ENCODE peak calls at places on chromosome 5, in nine cellular contexts. Y is fibroblast of the conjunctiva, J is T-helper 17 cell, T is HFFc6, Z is HuH-7, G is GM13976, N is endodermal cell, O is choroid plexus epithelial cell, A is neuronal stem cell. M is an unnamed sample.

GRCh38 chr5:53151713-53152458 is 42.3 kb upstream of the MOCS2 start:
- DNase-seq in N (no peak), A (no peak), O (peak; percentile 98), G (no peak), T (peak; percentile 72), Y (peak; percentile 70), J (no peak), Z (no peak), M (peak; percentile 3)

GRCh38 chr5:173670791-173671120 is 54.3 kb upstream of the BOD1 start:
- DNase-seq in A (no peak), Z (no peak), T (no peak), J (no peak), O (no peak), N (no peak), G (no peak), Y (no peak), M (no peak)

GRCh38 chr5:115816226-115817042 is at the start of gene CDO1:
- DNase-seq in O (peak; percentile 72), T (no peak), N (peak; percentile 86), J (no peak), Y (peak; percentile 51), A (peak; percentile 80), Z (peak; percentile 29), G (peak; percentile 49), M (peak; percentile 78)

GRCh38 chr5:154172785-154173184 is 17.7 kb upstream of the GALNT10 start:
- DNase-seq in T (no peak), Z (no peak), J (no peak), Y (no peak), N (no peak), A (no peak), G (no peak), O (no peak), M (no peak)

GRCh38 chr5:121962347-121962670 is 534 bp downstream of the SRFBP1 start:
- DNase-seq in A (no peak), T (no peak), J (no peak), O (peak; percentile 32), Y (no peak), G (peak; percentile 28), Z (no peak), N (no peak), M (no peak)

GRCh38 chr5:60677831-60678664 is 21.9 kb downstream of the DEPDC1B start:
- DNase-seq in O (peak; percentile 77), N (no peak), Y (no peak), J (no peak), A (no peak), Z (no peak), T (peak; percentile 49), G (peak; percentile 51), M (peak; percentile 59)

GRCh38 chr5:108251350-108251749 is 130.5 kb downstream of the FBXL17 start:
- DNase-seq in J (no peak), G (no peak), Y (no peak), A (no peak), T (no peak), N (no peak), O (peak; percentile 81), Z (no peak), M (no peak)

GRCh38 chr5:124870070-124870469 is 123.6 kb upstream of the ZNF608 start:
- DNase-seq in N (no peak), O (no peak), T (no peak), A (no peak), G (no peak), Z (no peak), J (no peak), Y (no peak), M (no peak)

GRCh38 chr5:74063821-74064598 is 438.0 kb downstream of the ARHGEF28 start:
- DNase-seq in O (peak; percentile 68), G (no peak), T (peak; percentile 27), Z (no peak), J (no peak), A (no peak), N (no peak), Y (no peak), M (no peak)

GRCh38 chr5:135978993-135979392 is 24.2 kb upstream of the LECT2 start:
- DNase-seq in G (no peak), A (no peak), N (no peak), T (no peak), Z (no peak), Y (no peak), O (no peak), J (no peak), M (no peak)

GRCh38 chr5:6742081-6742758 is 29.0 kb downstream of the TENT4A start:
- DNase-seq in Z (no peak), N (no peak), G (no peak), T (no peak), A (no peak), O (no peak), Y (no peak), J (no peak), M (no peak)

GRCh38 chr5:13625616-13626198 is 318.8 kb downstream of the DNAH5 start:
- DNase-seq in J (no peak), N (no peak), O (no peak), G (no peak), Y (no peak), T (peak; percentile 17), Z (no peak), A (no peak), M (no peak)

GRCh38 chr5:142532416-142533176 is 153.3 kb downstream of the FGF1 start:
- DNase-seq in J (no peak), Z (no peak), G (no peak), T (no peak), O (no peak), Y (no peak), N (no peak), A (no peak), M (no peak)

GRCh38 chr5:94932259-94932658 is 313.8 kb downstream of the SLF1 start:
- DNase-seq in Z (no peak), Y (no peak), N (no peak), J (no peak), O (no peak), T (no peak), A (no peak), G (no peak), M (no peak)

GRCh38 chr5:135950611-135951010 is 4.2 kb downstream of the LECT2 start:
- DNase-seq in T (peak; percentile 5), A (no peak), Y (peak; percentile 45), J (no peak), G (no peak), N (no peak), Z (no peak), O (peak; percentile 40), M (no peak)

GRCh38 chr5:147472669-147473131 is 37.2 kb downstream of the DPYSL3 start:
- DNase-seq in A (no peak), J (no peak), G (no peak), O (no peak), T (no peak), Y (no peak), Z (no peak), N (no peak), M (no peak)

GRCh38 chr5:147310059-147310704 is 75.4 kb downstream of the STK32A start:
- DNase-seq in Y (peak; percentile 20), N (peak; percentile 55), T (peak; percentile 59), O (no peak), A (no peak), Z (no peak), J (no peak), G (no peak), M (peak; percentile 33)

GRCh38 chr5:76736679-76737078 is 20.8 kb downstream of the F2R start:
- DNase-seq in O (no peak), T (no peak), Y (no peak), G (no peak), A (no peak), J (no peak), Z (no peak), N (no peak), M (no peak)

GRCh38 chr5:1005904-1006655 is 2.5 kb upstream of the NKD2 start:
- DNase-seq in Z (no peak), G (no peak), J (peak; percentile 5), T (no peak), A (no peak), Y (no peak), O (no peak), N (peak; percentile 39), M (no peak)

GRCh38 chr5:32679218-32679617 is 31.9 kb upstream of the NPR3 start:
- DNase-seq in G (no peak), T (no peak), O (peak; percentile 7), J (no peak), N (no peak), Z (no peak), Y (no peak), A (no peak), M (no peak)

GRCh38 chr5:149062371-149063016 is 368 bp downstream of the SH3TC2 start:
- DNase-seq in Y (no peak), Z (no peak), J (no peak), N (peak; percentile 60), A (no peak), O (peak; percentile 58), G (no peak), T (peak; percentile 97), M (peak; percentile 80)

GRCh38 chr5:109691248-109691574 is 1.5 kb downstream of the MAN2A1 start:
- DNase-seq in N (no peak), T (no peak), O (no peak), J (no peak), A (no peak), Y (no peak), G (no peak), Z (no peak), M (no peak)

GRCh38 chr5:58759745-58760144 is 176.9 kb downstream of the RAB3C start:
- DNase-seq in T (no peak), A (no peak), Z (no peak), O (no peak), Y (no peak), G (peak; percentile 46), N (no peak), J (no peak), M (no peak)

GRCh38 chr5:177495243-177496060 is 2.0 kb downstream of the PDLIM7 start:
- DNase-seq in J (no peak), Z (no peak), O (peak; percentile 99), N (peak; percentile 96), A (peak; percentile 90), Y (peak; percentile 88), G (no peak), T (peak; percentile 78), M (peak; percentile 96)

GRCh38 chr5:143054480-143054941 is 284.3 kb downstream of the ARHGAP26 start:
- DNase-seq in O (peak; percentile 77), J (no peak), G (peak; percentile 44), N (no peak), T (no peak), Y (no peak), A (no peak), Z (peak; percentile 7), M (no peak)

GRCh38 chr5:125673359-125673950 is 749.8 kb upstream of the GRAMD2B start:
- DNase-seq in G (no peak), O (no peak), N (peak; percentile 60), Z (no peak), J (no peak), A (no peak), Y (no peak), T (no peak), M (peak; percentile 84)

GRCh38 chr5:90446961-90447360 is 27.6 kb downstream of the MBLAC2 start:
- DNase-seq in J (no peak), O (peak; percentile 83), N (no peak), Z (no peak), Y (peak; percentile 17), A (no peak), G (no peak), T (peak; percentile 5), M (no peak)

GRCh38 chr5:81422671-81423070 is 28.7 kb upstream of the ACOT12 start:
- DNase-seq in T (peak; percentile 89), N (no peak), J (no peak), G (no peak), Y (peak; percentile 81), A (no peak), O (peak; percentile 95), Z (peak; percentile 50), M (no peak)

GRCh38 chr5:159660401-159660800 is 255.9 kb upstream of the ADRA1B start:
- DNase-seq in J (no peak), A (no peak), Y (no peak), T (no peak), G (no peak), Z (no peak), O (peak; percentile 12), N (no peak), M (peak; percentile 70)

GRCh38 chr5:135085936-135086235 is 51.9 kb upstream of the PITX1 start:
- DNase-seq in J (no peak), Y (no peak), N (no peak), O (no peak), T (no peak), Z (no peak), A (no peak), G (no peak), M (no peak)

GRCh38 chr5:129547137-129547536 is 87.0 kb downstream of the ADAMTS19 start:
- DNase-seq in Y (no peak), G (no peak), N (no peak), Z (no peak), J (no peak), T (no peak), A (no peak), O (no peak), M (no peak)

M was measured in mesendoderm.